ENCODE peak calls at places on chromosomes 13 and 19, in six cellular contexts. One of them, this sample, is unnamed.

GRCh38 chr19:7456964-7457541 is 31.8 kb downstream of the PEX11G start:
- DNase-seq in neural progenitor cell: no peak
- DNase-seq in A549: no peak
- DNase-seq in AG08395: no peak
- DNase-seq in iPS DF 19.7: no peak
- DNase-seq in NCI-H1694: no peak
- DNase-seq in this sample: no peak

GRCh38 chr13:113399755-113400149 is 35.8 kb upstream of the GRTP1 start:
- DNase-seq in neural progenitor cell: no peak
- DNase-seq in A549: no peak
- DNase-seq in AG08395: no peak
- DNase-seq in iPS DF 19.7: no peak
- DNase-seq in NCI-H1694: no peak
- DNase-seq in this sample: no peak

GRCh38 chr19:16456652-16457194 is 15.0 kb downstream of the EPS15L1 start:
- DNase-seq in neural progenitor cell: no peak
- DNase-seq in A549: no peak
- DNase-seq in AG08395: no peak
- DNase-seq in iPS DF 19.7: no peak
- DNase-seq in NCI-H1694: no peak
- DNase-seq in this sample: no peak

GRCh38 chr13:23510979-23511735 is 59.1 kb upstream of the TNFRSF19 start:
- DNase-seq in neural progenitor cell: peak; percentile 54
- DNase-seq in A549: no peak
- DNase-seq in AG08395: peak; percentile 15
- DNase-seq in iPS DF 19.7: peak; percentile 7
- DNase-seq in NCI-H1694: no peak
- DNase-seq in this sample: no peak

GRCh38 chr19:9981406-9982260 is 28.7 kb downstream of the COL5A3 start:
- DNase-seq in neural progenitor cell: no peak
- DNase-seq in A549: no peak
- DNase-seq in AG08395: no peak
- DNase-seq in iPS DF 19.7: no peak
- DNase-seq in NCI-H1694: no peak
- DNase-seq in this sample: no peak

GRCh38 chr13:100154835-100155463 is 66.1 kb downstream of the PCCA start:
- DNase-seq in neural progenitor cell: peak; percentile 22
- DNase-seq in A549: no peak
- DNase-seq in AG08395: no peak
- DNase-seq in iPS DF 19.7: no peak
- DNase-seq in NCI-H1694: no peak
- DNase-seq in this sample: no peak

GRCh38 chr19:51224163-51224641 is 678 bp upstream of the CD33 start:
- DNase-seq in neural progenitor cell: no peak
- DNase-seq in A549: no peak
- DNase-seq in AG08395: no peak
- DNase-seq in iPS DF 19.7: no peak
- DNase-seq in NCI-H1694: no peak
- DNase-seq in this sample: no peak

GRCh38 chr19:56015756-56016155 is 29.2 kb downstream of the NLRP5 start:
- DNase-seq in neural progenitor cell: peak; percentile 9
- DNase-seq in A549: no peak
- DNase-seq in AG08395: no peak
- DNase-seq in iPS DF 19.7: no peak
- DNase-seq in NCI-H1694: no peak
- DNase-seq in this sample: no peak

GRCh38 chr19:33399745-33400681 is 26.5 kb downstream of the CEBPG start:
- DNase-seq in neural progenitor cell: no peak
- DNase-seq in A549: no peak
- DNase-seq in AG08395: no peak
- DNase-seq in iPS DF 19.7: no peak
- DNase-seq in NCI-H1694: no peak
- DNase-seq in this sample: peak; percentile 66

This sample was measured in aorta.